ENCODE peak calls at places on chromosomes 3 and 15, in ten cellular contexts. X is upper lobe of right lung; D is stimulated activated naive CD8-positive, alpha-beta T cell treated with anti-CD3 and anti-CD28 coated beads, Interleukin-15, amount 100 ng/mL, for 72 hours; I is CD4-positive, alpha-beta T cell; U is activated CD8-positive, alpha-beta memory T cell treated with anti-CD3 and anti-CD28 coated beads, Interleukin-2, amount 10 ng/mL, durations not matched to agents 7 days and 5 days; H is stimulated activated memory B cell treated with anti-CD40 and anti-IgM and Interleukin-4, amounts not matched to agents 10 μg/mL and 1 μg/mL and 100 μg/mL, for 72 hours; O is activated CD8-positive, alpha-beta T cell treated with anti-CD3 and anti-CD28 coated beads for 36 hours; B is pancreas; L is Panc1; E is activated naive CD8-positive, alpha-beta T cell treated with anti-CD3 and anti-CD28 coated beads, Interleukin-2, amount 10 ng/mL, durations not matched to agents 7 days and 5 days. Q is an unnamed sample.

GRCh38 chr3:5022187-5022965 is 43.1 kb downstream of the BHLHE40 start:
- ATAC-seq in D (peak), U (peak), E (no peak), H (peak), B (no peak), L (no peak), X (no peak), O (peak), I (no peak), Q (peak)

GRCh38 chr15:35320158-35320780 is 225.7 kb downstream of the DPH6 start:
- ATAC-seq in B (no peak), H (no peak), O (no peak), E (no peak), L (no peak), I (no peak), X (no peak), D (no peak), U (no peak), Q (no peak)

GRCh38 chr3:2872884-2873283 is 237.3 kb downstream of the IL5RA start:
- ATAC-seq in E (no peak), U (no peak), D (no peak), O (no peak), I (no peak), H (no peak), X (no peak), B (no peak), L (no peak), Q (no peak)

GRCh38 chr3:43949594-43949993 is 258.9 kb downstream of the ABHD5 start:
- ATAC-seq in X (no peak), L (no peak), H (peak), B (no peak), U (no peak), O (no peak), E (no peak), D (no peak), I (no peak), Q (no peak)

GRCh38 chr3:98740324-98740723 is 22.8 kb upstream of the ST3GAL6 start:
- ATAC-seq in O (no peak), L (no peak), E (no peak), I (no peak), H (no peak), B (no peak), X (no peak), U (no peak), D (no peak), Q (no peak)

GRCh38 chr15:52514482-52514881 is 14.2 kb downstream of the MYO5A start:
- ATAC-seq in L (no peak), E (no peak), X (no peak), I (no peak), O (no peak), U (no peak), H (no peak), D (no peak), B (no peak), Q (no peak)

GRCh38 chr3:17074559-17074958 is 189.8 kb downstream of the PLCL2 start:
- ATAC-seq in U (peak), B (no peak), H (no peak), E (peak), L (no peak), O (peak), I (peak), D (peak), X (no peak), Q (peak)

GRCh38 chr3:61669203-61669602 is 107.8 kb downstream of the PTPRG start:
- ATAC-seq in D (no peak), L (no peak), O (no peak), B (no peak), H (no peak), X (no peak), I (no peak), E (no peak), U (no peak), Q (no peak)

GRCh38 chr15:76146808-76147207 is 87.0 kb downstream of the TMEM266 start:
- ATAC-seq in O (no peak), D (no peak), L (no peak), U (no peak), X (no peak), E (no peak), I (no peak), H (no peak), B (no peak), Q (no peak)

GRCh38 chr3:36827133-36827532 is 62.8 kb upstream of the DCLK3 start:
- ATAC-seq in L (no peak), H (no peak), O (no peak), D (no peak), U (no peak), I (no peak), E (no peak), X (no peak), B (no peak), Q (no peak)

GRCh38 chr15:95017950-95018349 is 786.6 kb downstream of the MCTP2 start:
- ATAC-seq in L (no peak), B (no peak), X (no peak), E (no peak), O (no peak), D (no peak), I (no peak), U (no peak), H (no peak), Q (no peak)

GRCh38 chr3:137347132-137347531 is 389.3 kb downstream of the IL20RB start:
- ATAC-seq in U (no peak), B (no peak), X (no peak), D (no peak), E (no peak), L (no peak), O (no peak), H (no peak), I (no peak), Q (no peak)

GRCh38 chr3:184693011-184693975 is 18.6 kb downstream of the MAGEF1 start:
- ATAC-seq in E (no peak), L (no peak), B (no peak), U (no peak), D (no peak), O (no peak), X (no peak), H (no peak), I (no peak), Q (no peak)

GRCh38 chr3:178270838-178271237 is 265.4 kb upstream of the KCNMB2 start:
- ATAC-seq in H (peak), U (no peak), L (no peak), I (no peak), O (no peak), X (no peak), E (no peak), D (no peak), B (no peak), Q (no peak)

GRCh38 chr3:188972313-188972712 is 199.5 kb upstream of the TPRG1 start:
- ATAC-seq in D (no peak), I (no peak), H (no peak), X (peak), U (no peak), E (no peak), B (no peak), O (no peak), L (no peak), Q (no peak)

GRCh38 chr3:187684880-187685279 is 14.7 kb upstream of the SST start:
- ATAC-seq in D (peak), H (no peak), U (no peak), I (no peak), O (peak), E (no peak), X (no peak), L (no peak), B (no peak), Q (peak)

GRCh38 chr15:80932989-80933388 is 56.6 kb downstream of the MESD start:
- ATAC-seq in I (no peak), H (no peak), B (no peak), D (no peak), U (no peak), O (no peak), L (no peak), X (peak), E (no peak), Q (no peak)

GRCh38 chr3:15611018-15611417 is 9.5 kb downstream of the BTD start:
- ATAC-seq in U (no peak), L (no peak), O (no peak), X (no peak), D (no peak), H (no peak), I (no peak), E (no peak), B (no peak), Q (no peak)

GRCh38 chr3:155746703-155747102 is 1.8 kb upstream of the PLCH1 start:
- ATAC-seq in B (no peak), D (no peak), I (no peak), U (no peak), O (no peak), L (no peak), H (no peak), E (no peak), X (no peak), Q (no peak)

Q was measured in activated T-helper 17 cell treated with anti-CD3 and anti-CD28 coated beads, Interleukin-2, amount 50 U/mL, for 72 hours.